ENCODE peak calls at places on chromosome 19, in nine cellular contexts. One of them, this sample, is unnamed.

GRCh38 chr19:42271861-42272534 is 2.9 kb downstream of the CIC start:
- DNase-seq in H9: no peak
- DNase-seq in RWPE1: no peak
- DNase-seq in breast epithelium: no peak
- DNase-seq in kidney epithelial cell: no peak
- DNase-seq in omental fat pad: no peak
- DNase-seq in ascending aorta: no peak
- DNase-seq in dorsolateral prefrontal cortex: no peak
- DNase-seq in thyroid gland: no peak
- DNase-seq in this sample: no peak

GRCh38 chr19:21655540-21656126 is 111.7 kb downstream of the ZNF100 start:
- DNase-seq in H9: no peak
- DNase-seq in RWPE1: no peak
- DNase-seq in breast epithelium: no peak
- DNase-seq in kidney epithelial cell: no peak
- DNase-seq in omental fat pad: no peak
- DNase-seq in ascending aorta: no peak
- DNase-seq in dorsolateral prefrontal cortex: no peak
- DNase-seq in thyroid gland: no peak
- DNase-seq in this sample: no peak

GRCh38 chr19:3604987-3605343 is 1.7 kb downstream of the TBXA2R start:
- DNase-seq in H9: no peak
- DNase-seq in RWPE1: no peak
- DNase-seq in breast epithelium: no peak
- DNase-seq in kidney epithelial cell: no peak
- DNase-seq in omental fat pad: no peak
- DNase-seq in ascending aorta: no peak
- DNase-seq in dorsolateral prefrontal cortex: no peak
- DNase-seq in thyroid gland: no peak
- DNase-seq in this sample: no peak

GRCh38 chr19:3196933-3197205 is 11.1 kb downstream of the NCLN start:
- DNase-seq in H9: no peak
- DNase-seq in RWPE1: no peak
- DNase-seq in breast epithelium: no peak
- DNase-seq in kidney epithelial cell: no peak
- DNase-seq in omental fat pad: no peak
- DNase-seq in ascending aorta: no peak
- DNase-seq in dorsolateral prefrontal cortex: no peak
- DNase-seq in thyroid gland: no peak
- DNase-seq in this sample: no peak

GRCh38 chr19:9986787-9987281 is 23.5 kb downstream of the COL5A3 start:
- DNase-seq in H9: no peak
- DNase-seq in RWPE1: no peak
- DNase-seq in breast epithelium: peak
- DNase-seq in kidney epithelial cell: no peak
- DNase-seq in omental fat pad: no peak
- DNase-seq in ascending aorta: no peak
- DNase-seq in dorsolateral prefrontal cortex: no peak
- DNase-seq in thyroid gland: peak
- DNase-seq in this sample: no peak

GRCh38 chr19:45638930-45639729 is at the start of gene EML2:
- DNase-seq in H9: peak
- DNase-seq in RWPE1: peak
- DNase-seq in breast epithelium: no peak
- DNase-seq in kidney epithelial cell: no peak
- DNase-seq in omental fat pad: no peak
- DNase-seq in ascending aorta: no peak
- DNase-seq in dorsolateral prefrontal cortex: no peak
- DNase-seq in thyroid gland: peak
- DNase-seq in this sample: peak

GRCh38 chr19:5595129-5595528 is 27.4 kb upstream of the TINCR start:
- DNase-seq in H9: no peak
- DNase-seq in RWPE1: no peak
- DNase-seq in breast epithelium: no peak
- DNase-seq in kidney epithelial cell: no peak
- DNase-seq in omental fat pad: no peak
- DNase-seq in ascending aorta: no peak
- DNase-seq in dorsolateral prefrontal cortex: no peak
- DNase-seq in thyroid gland: no peak
- DNase-seq in this sample: no peak

GRCh38 chr19:51469629-51470028 is 8.7 kb upstream of the CEACAM18 start:
- DNase-seq in H9: no peak
- DNase-seq in RWPE1: no peak
- DNase-seq in breast epithelium: no peak
- DNase-seq in kidney epithelial cell: no peak
- DNase-seq in omental fat pad: no peak
- DNase-seq in ascending aorta: no peak
- DNase-seq in dorsolateral prefrontal cortex: no peak
- DNase-seq in thyroid gland: no peak
- DNase-seq in this sample: no peak

GRCh38 chr19:18282788-18283141 is 1.3 kb upstream of the JUND start:
- DNase-seq in H9: no peak
- DNase-seq in RWPE1: no peak
- DNase-seq in breast epithelium: no peak
- DNase-seq in kidney epithelial cell: no peak
- DNase-seq in omental fat pad: no peak
- DNase-seq in ascending aorta: no peak
- DNase-seq in dorsolateral prefrontal cortex: no peak
- DNase-seq in thyroid gland: no peak
- DNase-seq in this sample: no peak

GRCh38 chr19:18280247-18281081 is 958 bp downstream of the JUND start:
- DNase-seq in H9: peak
- DNase-seq in RWPE1: peak
- DNase-seq in breast epithelium: peak
- DNase-seq in kidney epithelial cell: no peak
- DNase-seq in omental fat pad: peak
- DNase-seq in ascending aorta: no peak
- DNase-seq in dorsolateral prefrontal cortex: peak
- DNase-seq in thyroid gland: peak
- DNase-seq in this sample: peak

GRCh38 chr19:18283338-18283737 is 1.9 kb upstream of the JUND start:
- DNase-seq in H9: no peak
- DNase-seq in RWPE1: no peak
- DNase-seq in breast epithelium: no peak
- DNase-seq in kidney epithelial cell: no peak
- DNase-seq in omental fat pad: no peak
- DNase-seq in ascending aorta: no peak
- DNase-seq in dorsolateral prefrontal cortex: no peak
- DNase-seq in thyroid gland: no peak
- DNase-seq in this sample: no peak

GRCh38 chr19:18281082-18282020 is at the start of gene JUND:
- DNase-seq in H9: peak
- DNase-seq in RWPE1: peak
- DNase-seq in breast epithelium: peak
- DNase-seq in kidney epithelial cell: no peak
- DNase-seq in omental fat pad: peak
- DNase-seq in ascending aorta: peak
- DNase-seq in dorsolateral prefrontal cortex: peak
- DNase-seq in thyroid gland: peak
- DNase-seq in this sample: peak

DNA sequence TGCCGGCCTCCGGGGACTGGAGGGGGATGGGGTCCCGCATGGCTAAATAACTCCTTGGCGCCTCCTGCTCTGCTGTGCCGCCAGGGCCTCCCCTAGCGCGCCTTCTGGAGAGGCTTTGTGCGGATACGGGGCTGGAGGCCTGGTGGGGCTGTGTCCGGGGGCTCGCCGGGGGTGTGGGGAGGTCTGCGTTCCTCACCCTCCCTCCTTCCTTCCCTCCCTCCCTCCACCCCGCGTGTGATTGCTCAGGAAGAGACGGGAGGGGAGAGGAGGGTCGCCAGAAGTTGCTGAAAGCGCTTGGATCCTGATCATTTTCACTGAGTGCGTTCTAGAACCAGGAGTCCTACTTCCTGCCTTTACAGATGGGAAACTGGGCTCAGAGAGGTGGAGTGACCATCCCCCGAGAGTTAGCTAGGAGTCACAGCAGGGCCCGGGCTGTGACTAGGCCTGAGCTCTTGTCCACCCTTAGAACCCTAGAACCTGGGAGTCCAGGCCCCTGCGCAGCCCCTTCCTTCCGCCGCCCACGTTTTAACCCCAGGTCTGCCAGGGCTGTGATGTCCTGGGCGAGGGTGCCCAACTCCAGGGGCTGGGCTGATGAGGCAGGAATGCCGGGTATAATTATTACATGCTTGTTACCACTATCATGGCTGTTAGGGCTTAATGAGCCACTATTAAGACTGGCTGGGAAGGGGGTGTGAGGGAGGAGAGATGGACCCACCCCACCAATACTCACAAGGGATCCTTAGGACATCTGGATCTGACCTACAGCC is 782 bp upstream of the JUND start:
- DNase-seq in H9: no peak
- DNase-seq in RWPE1: no peak
- DNase-seq in breast epithelium: peak
- DNase-seq in kidney epithelial cell: no peak
- DNase-seq in omental fat pad: peak
- DNase-seq in ascending aorta: no peak
- DNase-seq in dorsolateral prefrontal cortex: no peak
- DNase-seq in thyroid gland: peak
- DNase-seq in this sample: no peak
- TF ChIP-seq CTCF in H9: no peak
- TF ChIP-seq CTCF in RWPE1: no peak
- TF ChIP-seq CTCF in breast epithelium: peak
- TF ChIP-seq CTCF in kidney epithelial cell: peak
- TF ChIP-seq CTCF in omental fat pad: no peak
- TF ChIP-seq CTCF in ascending aorta: peak
- TF ChIP-seq CTCF in dorsolateral prefrontal cortex: no peak
- TF ChIP-seq CTCF in thyroid gland: no peak
- TF ChIP-seq CTCF in this sample: no peak

DNA sequence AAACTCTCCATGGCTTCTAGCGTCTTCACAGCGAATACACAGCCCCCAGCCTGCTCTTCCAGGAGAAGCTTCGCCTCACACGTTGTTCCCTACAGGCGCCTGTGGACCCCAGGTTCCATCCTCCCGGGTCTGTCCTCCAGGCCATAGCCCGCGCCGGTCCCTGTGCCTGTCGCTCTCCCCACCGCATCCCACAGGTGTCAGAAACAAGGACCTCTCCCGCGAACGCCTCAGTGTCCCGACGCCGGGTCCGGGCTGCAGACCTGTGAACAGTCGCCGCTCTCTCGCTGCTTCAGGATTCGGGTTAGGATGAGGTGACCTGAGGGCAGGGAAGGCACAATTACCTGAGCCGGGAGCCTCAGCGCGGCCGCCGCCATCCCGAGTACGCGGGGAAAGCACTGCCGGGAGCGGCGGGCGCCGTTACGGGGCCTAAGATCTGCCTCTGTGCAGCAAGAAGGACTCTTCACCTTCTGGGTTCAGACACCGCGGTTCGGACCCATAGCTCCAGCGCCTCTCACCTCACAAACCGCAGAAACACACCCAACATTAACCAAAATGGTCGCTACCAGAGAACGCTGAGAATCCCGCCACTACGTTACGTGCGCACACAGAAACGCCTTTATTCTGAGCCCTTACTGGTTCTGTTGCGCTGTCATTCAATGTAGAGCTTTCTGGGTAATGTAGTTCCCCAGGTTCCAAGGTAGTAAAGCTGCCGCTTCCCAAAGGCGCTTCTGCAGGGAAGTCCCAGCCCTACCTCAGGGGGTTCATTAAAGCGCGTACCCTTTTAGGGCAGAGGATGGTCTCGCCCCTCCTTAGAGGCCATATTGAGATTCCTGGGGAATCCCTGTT is at the start of gene ZNF418:
- DNase-seq in H9: peak
- DNase-seq in RWPE1: peak
- DNase-seq in breast epithelium: peak
- DNase-seq in kidney epithelial cell: peak
- DNase-seq in omental fat pad: no peak
- DNase-seq in ascending aorta: no peak
- DNase-seq in dorsolateral prefrontal cortex: peak
- DNase-seq in thyroid gland: peak
- DNase-seq in this sample: peak
- TF ChIP-seq CTCF in H9: no peak
- TF ChIP-seq CTCF in RWPE1: no peak
- TF ChIP-seq CTCF in breast epithelium: no peak
- TF ChIP-seq CTCF in kidney epithelial cell: no peak
- TF ChIP-seq CTCF in omental fat pad: no peak
- TF ChIP-seq CTCF in ascending aorta: no peak
- TF ChIP-seq CTCF in dorsolateral prefrontal cortex: peak
- TF ChIP-seq CTCF in thyroid gland: no peak
- TF ChIP-seq CTCF in this sample: no peak

DNA sequence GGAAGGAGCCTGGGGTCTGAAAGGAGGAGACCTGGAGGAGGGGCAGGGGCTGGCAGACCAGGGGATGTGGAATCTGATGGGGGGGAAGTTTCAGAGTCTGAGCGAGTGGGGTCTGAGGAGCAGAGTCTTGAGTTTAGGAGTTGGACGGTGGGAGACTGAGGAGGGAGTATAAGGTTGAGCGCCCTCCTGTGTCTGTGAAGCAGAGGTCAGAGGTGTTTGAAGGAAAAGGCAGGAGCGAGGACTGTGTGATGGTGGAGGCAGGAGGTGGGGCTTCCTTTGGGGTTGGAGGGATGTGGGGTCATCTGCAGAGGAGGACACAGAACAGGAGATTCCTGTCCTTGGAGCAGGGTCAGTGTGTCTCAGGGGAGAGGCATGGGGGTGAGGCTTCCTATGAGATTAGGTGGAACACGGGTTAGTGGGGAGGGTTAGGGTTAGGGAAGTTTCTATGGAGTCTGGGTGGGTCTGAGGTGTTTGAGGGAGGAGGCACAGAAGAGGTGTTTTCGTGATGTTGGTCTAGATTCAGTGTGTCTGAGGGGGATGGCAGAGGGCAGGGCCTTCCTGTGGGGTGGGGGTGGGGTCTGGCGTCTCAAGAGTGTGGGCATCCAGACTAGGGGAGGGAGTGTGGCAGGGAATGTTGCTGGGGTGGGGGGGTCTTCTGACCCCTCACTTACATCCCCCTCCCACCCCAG is 8.3 kb downstream of the RYR1 start:
- DNase-seq in H9: peak
- DNase-seq in RWPE1: no peak
- DNase-seq in breast epithelium: no peak
- DNase-seq in kidney epithelial cell: no peak
- DNase-seq in omental fat pad: no peak
- DNase-seq in ascending aorta: no peak
- DNase-seq in dorsolateral prefrontal cortex: no peak
- DNase-seq in thyroid gland: no peak
- DNase-seq in this sample: no peak
- TF ChIP-seq CTCF in H9: peak
- TF ChIP-seq CTCF in RWPE1: no peak
- TF ChIP-seq CTCF in breast epithelium: no peak
- TF ChIP-seq CTCF in kidney epithelial cell: peak
- TF ChIP-seq CTCF in omental fat pad: no peak
- TF ChIP-seq CTCF in ascending aorta: no peak
- TF ChIP-seq CTCF in dorsolateral prefrontal cortex: no peak
- TF ChIP-seq CTCF in thyroid gland: no peak
- TF ChIP-seq CTCF in this sample: peak

GRCh38 chr19:8806661-8807060 is 25.4 kb downstream of the ZNF558 start:
- DNase-seq in H9: no peak
- DNase-seq in RWPE1: no peak
- DNase-seq in breast epithelium: no peak
- DNase-seq in kidney epithelial cell: no peak
- DNase-seq in omental fat pad: no peak
- DNase-seq in ascending aorta: no peak
- DNase-seq in dorsolateral prefrontal cortex: no peak
- DNase-seq in thyroid gland: no peak
- DNase-seq in this sample: no peak

GRCh38 chr19:8815780-8816179 is 16.3 kb downstream of the ZNF558 start:
- DNase-seq in H9: no peak
- DNase-seq in RWPE1: no peak
- DNase-seq in breast epithelium: no peak
- DNase-seq in kidney epithelial cell: no peak
- DNase-seq in omental fat pad: no peak
- DNase-seq in ascending aorta: no peak
- DNase-seq in dorsolateral prefrontal cortex: no peak
- DNase-seq in thyroid gland: no peak
- DNase-seq in this sample: no peak

GRCh38 chr19:8814176-8814575 is 17.9 kb downstream of the ZNF558 start:
- DNase-seq in H9: no peak
- DNase-seq in RWPE1: no peak
- DNase-seq in breast epithelium: no peak
- DNase-seq in kidney epithelial cell: no peak
- DNase-seq in omental fat pad: no peak
- DNase-seq in ascending aorta: no peak
- DNase-seq in dorsolateral prefrontal cortex: no peak
- DNase-seq in thyroid gland: no peak
- DNase-seq in this sample: no peak

DNA sequence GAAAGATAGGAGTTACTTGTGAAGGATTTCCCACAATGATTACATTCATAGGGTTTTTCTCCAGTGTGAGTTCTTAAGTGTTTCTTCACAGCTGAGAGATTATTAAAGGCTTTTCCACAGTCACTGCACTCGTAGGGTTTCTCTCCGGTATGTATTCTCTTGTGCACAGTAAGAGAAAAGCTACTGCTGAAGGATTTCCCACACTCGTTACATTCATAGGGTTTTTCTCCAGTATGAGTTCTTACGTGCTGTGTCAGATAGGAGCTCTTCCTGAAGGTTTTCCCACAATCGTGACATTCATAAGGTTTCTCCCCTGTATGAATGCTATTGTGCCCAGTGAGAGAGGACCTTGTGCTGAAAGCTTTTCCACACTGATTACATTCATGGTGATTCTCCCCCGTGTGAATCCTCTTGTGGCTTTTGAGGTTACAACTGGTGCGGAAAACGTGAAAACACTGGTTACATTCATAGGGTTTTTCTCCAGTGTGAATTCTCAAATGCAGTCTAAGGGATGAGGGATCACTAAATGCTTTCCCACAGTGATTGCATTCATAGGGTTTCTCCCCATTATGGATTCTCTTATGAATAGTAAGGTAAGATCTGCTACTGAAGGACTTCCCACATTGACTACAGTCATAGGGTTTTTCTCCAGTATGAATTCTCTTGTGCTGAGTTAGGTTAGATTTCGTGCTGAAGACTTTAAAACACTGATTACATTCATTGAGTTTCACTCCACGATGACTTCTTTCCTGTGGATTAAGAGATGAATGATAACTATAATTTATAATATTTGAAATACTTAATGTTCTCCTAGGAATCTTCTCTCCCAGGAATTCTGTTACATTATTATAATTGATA is 20.6 kb downstream of the ZNF558 start:
- DNase-seq in H9: no peak
- DNase-seq in RWPE1: no peak
- DNase-seq in breast epithelium: no peak
- DNase-seq in kidney epithelial cell: no peak
- DNase-seq in omental fat pad: no peak
- DNase-seq in ascending aorta: no peak
- DNase-seq in dorsolateral prefrontal cortex: no peak
- DNase-seq in thyroid gland: no peak
- DNase-seq in this sample: no peak
- TF ChIP-seq CTCF in H9: no peak
- TF ChIP-seq CTCF in RWPE1: no peak
- TF ChIP-seq CTCF in breast epithelium: no peak
- TF ChIP-seq CTCF in kidney epithelial cell: no peak
- TF ChIP-seq CTCF in omental fat pad: no peak
- TF ChIP-seq CTCF in ascending aorta: no peak
- TF ChIP-seq CTCF in dorsolateral prefrontal cortex: no peak
- TF ChIP-seq CTCF in thyroid gland: no peak
- TF ChIP-seq CTCF in this sample: no peak